ENCODE peak calls at places on chromosomes 2 and 18, in six cellular contexts. F, I, M, V, S and K are unnamed samples.

GRCh38 chr2:147843421-147843863 is 1.4 kb upstream of the ACVR2A start:
- DNase-seq in V (no peak), I (no peak), M (no peak), S (no peak), F (no peak), K (peak; percentile 22)

GRCh38 chr2:37325625-37326071 is 1.0 kb upstream of the PRKD3 start:
- DNase-seq in I (no peak), V (no peak), F (no peak), S (no peak), M (no peak), K (no peak)

GRCh38 chr2:237350597-237350996 is 63.4 kb downstream of the COL6A3 start:
- DNase-seq in I (no peak), V (no peak), F (no peak), M (no peak), S (no peak), K (no peak)

GRCh38 chr2:164770421-164770916 is 71.2 kb downstream of the COBLL1 start:
- DNase-seq in S (no peak), I (no peak), M (no peak), F (no peak), V (no peak), K (no peak)

GRCh38 chr18:58046794-58047555 is 2.9 kb downstream of the NEDD4L start:
- DNase-seq in S (no peak), I (no peak), F (peak; percentile 53), M (no peak), V (no peak), K (peak; percentile 7)

GRCh38 chr2:134140251-134140661 is 113.6 kb upstream of the MGAT5 start:
- DNase-seq in F (peak; percentile 19), S (no peak), M (no peak), I (no peak), V (no peak), K (peak; percentile 72)

GRCh38 chr2:102717308-102718018 is 44.4 kb upstream of the TMEM182 start:
- DNase-seq in S (no peak), F (no peak), I (peak; percentile 49), M (no peak), V (no peak), K (peak; percentile 46)

GRCh38 chr2:100416939-100417744 is at the start of gene CHST10:
- DNase-seq in M (peak; percentile 63), I (peak; percentile 56), V (peak; percentile 73), F (peak; percentile 77), S (peak; percentile 18), K (peak; percentile 12)

GRCh38 chr2:190910341-190911136 is 29.9 kb downstream of the GLS start:
- DNase-seq in V (no peak), I (peak; percentile 57), F (no peak), S (no peak), M (no peak), K (peak; percentile 62)

GRCh38 chr2:37283207-37283606 is 41.4 kb downstream of the PRKD3 start:
- DNase-seq in V (no peak), S (no peak), F (peak; percentile 42), M (no peak), I (peak; percentile 93), K (peak; percentile 82)

GRCh38 chr2:26890341-26891000 is 42.5 kb downstream of the DPYSL5 start:
- DNase-seq in S (no peak), V (no peak), I (no peak), M (no peak), F (no peak), K (no peak)

GRCh38 chr2:43519711-43520221 is 76.1 kb downstream of the THADA start:
- DNase-seq in M (no peak), F (peak; percentile 82), V (no peak), S (no peak), I (peak; percentile 98), K (peak; percentile 93)

GRCh38 chr2:231370429-231370748 is 25.1 kb upstream of the B3GNT7 start:
- DNase-seq in M (no peak), F (no peak), I (no peak), S (no peak), V (no peak), K (no peak)

GRCh38 chr2:23384551-23385349 is at the start of gene KLHL29:
- DNase-seq in F (peak; percentile 56), I (peak; percentile 75), S (peak; percentile 36), M (peak; percentile 67), V (peak; percentile 61), K (no peak)

GRCh38 chr18:44396550-44396949 is 284.1 kb upstream of the SETBP1 start:
- DNase-seq in M (no peak), F (no peak), S (no peak), V (no peak), I (no peak), K (no peak)

GRCh38 chr2:149290662-149291061 is 39.7 kb upstream of the LYPD6 start:
- DNase-seq in V (no peak), S (no peak), I (no peak), M (no peak), F (no peak), K (no peak)

GRCh38 chr18:49555641-49556040 is 6.2 kb upstream of the LIPG start:
- DNase-seq in M (no peak), F (no peak), I (no peak), V (no peak), S (no peak), K (no peak)

GRCh38 chr18:3458378-3458777 is 8.4 kb downstream of the TGIF1 start:
- DNase-seq in M (no peak), V (no peak), S (no peak), F (no peak), I (peak; percentile 42), K (no peak)

GRCh38 chr2:118535171-118535817 is 312.2 kb downstream of the EN1 start:
- DNase-seq in S (no peak), I (no peak), M (no peak), V (no peak), F (no peak), K (no peak)

GRCh38 chr2:63049291-63050185 is 1.1 kb upstream of the OTX1 start:
- DNase-seq in S (no peak), I (peak; percentile 26), F (no peak), M (no peak), V (peak; percentile 16), K (peak; percentile 40)

GRCh38 chr2:105278654-105279053 is 37.1 kb downstream of the GPR45 start:
- DNase-seq in I (no peak), V (no peak), M (no peak), F (peak; percentile 64), S (no peak), K (no peak)

GRCh38 chr2:128395196-128395595 is 76.5 kb upstream of the HS6ST1 start:
- DNase-seq in F (no peak), V (no peak), I (no peak), S (no peak), M (no peak), K (no peak)

GRCh38 chr2:159030674-159031380 is 62.4 kb downstream of the TANC1 start:
- DNase-seq in S (no peak), I (peak; percentile 84), V (no peak), F (peak; percentile 48), M (no peak), K (peak; percentile 59)

GRCh38 chr2:239523944-239524310 is 123.1 kb upstream of the HDAC4 start:
- DNase-seq in M (no peak), F (no peak), I (peak; percentile 3), V (no peak), S (no peak), K (no peak)

GRCh38 chr18:10841203-10841602 is 308.2 kb downstream of the PIEZO2 start:
- DNase-seq in S (no peak), M (no peak), I (peak; percentile 60), F (no peak), V (no peak), K (no peak)